ENCODE peak calls at places on chromosomes 13 and 19, in nine cellular contexts. K is tibial artery, R is adrenal gland, P is lung, N is endothelial cell of umbilical vein, F is heart left ventricle, U is heart right ventricle, Q is endodermal cell, G is cardiac fibroblast. H is an unnamed sample.

GRCh38 chr19:32580353-32580900 is 563 bp upstream of the PDCD5 start:
- DNase-seq in G (no peak), K (no peak), U (no peak), F (no peak), R (no peak), P (no peak), Q (no peak), N (no peak), H (no peak)

GRCh38 chr13:105202384-105202783 is 1333.1 kb downstream of the EFNB2 start:
- DNase-seq in U (no peak), K (no peak), N (peak; percentile 69), R (no peak), P (no peak), G (peak; percentile 55), Q (no peak), F (no peak), H (peak; percentile 4)

GRCh38 chr19:35265126-35265995 is 3.4 kb upstream of the USF2 start:
- DNase-seq in N (no peak), G (no peak), U (no peak), Q (peak; percentile 49), F (peak; percentile 53), P (no peak), R (peak; percentile 67), K (peak; percentile 53), H (no peak)

GRCh38 chr13:25132984-25133383 is 37.0 kb downstream of the PABPC3 start:
- DNase-seq in P (no peak), F (no peak), R (no peak), K (no peak), N (no peak), Q (no peak), U (no peak), G (no peak), H (no peak)

GRCh38 chr13:40103864-40104263 is 448.4 kb downstream of the COG6 start:
- DNase-seq in K (no peak), R (no peak), U (no peak), P (no peak), N (no peak), G (no peak), F (no peak), Q (no peak), H (no peak)

GRCh38 chr13:84279166-84279565 is 396.9 kb upstream of the SLITRK1 start:
- DNase-seq in G (no peak), R (no peak), P (no peak), U (no peak), Q (no peak), K (no peak), N (no peak), F (no peak), H (no peak)

GRCh38 chr13:33487575-33488243 is 202.2 kb upstream of the STARD13 start:
- DNase-seq in P (no peak), R (no peak), N (peak; percentile 31), Q (peak; percentile 50), K (no peak), G (peak; percentile 68), U (peak; percentile 19), F (no peak), H (peak; percentile 80)

GRCh38 chr19:16441661-16442071 is 30.1 kb downstream of the EPS15L1 start:
- DNase-seq in K (no peak), U (no peak), P (no peak), F (no peak), N (peak; percentile 38), R (peak; percentile 49), Q (peak; percentile 89), G (peak; percentile 16), H (no peak)

GRCh38 chr19:28430214-28430613 is 782.7 kb downstream of the UQCRFS1 start:
- DNase-seq in U (no peak), P (no peak), R (no peak), G (no peak), Q (no peak), F (no peak), K (no peak), N (no peak), H (no peak)

GRCh38 chr13:99857738-99858137 is 113.8 kb downstream of the ZIC5 start:
- DNase-seq in F (no peak), K (no peak), N (no peak), P (no peak), R (no peak), Q (no peak), U (no peak), G (no peak), H (no peak)

GRCh38 chr13:53622431-53622830 is 593.8 kb downstream of the OLFM4 start:
- DNase-seq in G (no peak), Q (no peak), K (no peak), P (no peak), N (no peak), U (no peak), F (no peak), R (no peak), H (no peak)

GRCh38 chr13:106100261-106100919 is 435.1 kb downstream of the EFNB2 start:
- DNase-seq in U (peak; percentile 19), Q (peak; percentile 93), G (no peak), R (no peak), P (no peak), K (no peak), F (no peak), N (no peak), H (no peak)

GRCh38 chr19:43555185-43555770 is 20.0 kb downstream of the XRCC1 start:
- DNase-seq in K (no peak), P (peak; percentile 76), U (peak; percentile 69), Q (peak; percentile 97), F (no peak), N (peak; percentile 70), G (peak; percentile 83), R (peak; percentile 87), H (peak; percentile 71)

GRCh38 chr13:73133536-73133935 is 74.7 kb downstream of the KLF5 start:
- DNase-seq in K (no peak), R (no peak), Q (no peak), U (no peak), F (no peak), N (no peak), P (no peak), G (no peak), H (no peak)

DNA sequence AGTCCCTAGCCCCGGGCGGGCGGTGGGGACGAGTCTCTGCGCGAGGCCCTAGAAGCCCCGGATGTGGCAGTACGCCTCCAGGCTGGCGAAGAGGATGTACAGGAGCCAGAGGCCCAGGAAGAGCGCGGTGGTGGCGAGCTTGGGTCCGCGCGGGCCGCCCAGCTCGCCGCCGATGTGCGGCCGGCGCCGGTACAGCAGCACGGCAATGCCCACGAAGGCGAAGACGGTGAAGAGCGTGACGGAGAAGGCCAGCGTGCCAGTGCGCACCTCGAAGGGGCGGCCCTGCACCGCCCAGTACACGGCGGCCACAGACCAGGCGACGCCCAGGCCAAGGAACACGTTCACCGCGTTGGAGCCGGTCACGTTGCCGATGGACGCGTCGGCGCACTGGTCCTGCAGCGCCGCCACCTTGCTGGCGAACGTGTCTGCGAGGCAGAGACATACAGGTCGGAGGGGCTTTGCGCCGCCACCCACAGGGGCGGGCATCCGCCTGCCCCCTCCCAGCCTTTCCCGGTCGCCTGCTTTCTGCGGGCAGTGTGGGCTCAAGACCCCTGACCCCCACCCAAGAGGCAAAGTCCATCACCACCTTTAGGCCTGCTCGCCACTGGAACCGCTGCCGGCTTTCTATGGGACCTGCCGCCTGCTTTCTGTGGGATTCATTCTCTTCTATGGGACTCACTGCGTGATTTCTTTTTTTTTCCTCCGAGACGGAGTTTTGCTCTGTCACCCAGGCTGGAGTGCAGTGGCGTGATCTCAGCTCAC is 10.9 kb upstream of the MEIS3 start:
- DNase-seq in U (no peak), N (peak; percentile 42), Q (peak; percentile 88), P (peak; percentile 34), K (no peak), G (peak; percentile 64), F (peak; percentile 69), R (peak; percentile 46), H (peak; percentile 28)
- TF ChIP-seq CTCF in U (peak; percentile 21), N (peak; percentile 12), Q (peak; percentile 67), P (no peak), K (peak; percentile 42), G (no peak), F (peak; percentile 14), R (peak; percentile 37), H (peak; percentile 13)

GRCh38 chr19:4916292-4917082 is 7.2 kb downstream of the UHRF1 start:
- DNase-seq in Q (no peak), K (no peak), U (no peak), G (no peak), P (no peak), F (no peak), R (no peak), N (peak; percentile 19), H (no peak)
- H3K4me3 ChIP-seq in Q (no peak overlapping the region), K (peak overlapping the region; percentile 2), U (no peak overlapping the region), G (no peak overlapping the region), P (peak overlapping the region; percentile 2), F (peak overlapping the region; percentile 41), R (no peak overlapping the region), N (no peak overlapping the region), H (no peak overlapping the region)

GRCh38 chr19:45789035-45789786 is 3.4 kb downstream of the DMWD start:
- DNase-seq in U (peak; percentile 33), K (no peak), G (no peak), F (no peak), Q (no peak), N (no peak), R (no peak), P (no peak), H (no peak)

GRCh38 chr19:45793178-45793564 is 526 bp upstream of the DMWD start:
- DNase-seq in N (no peak), U (no peak), P (no peak), F (no peak), G (no peak), K (no peak), R (no peak), Q (no peak), H (no peak)

GRCh38 chr19:45790942-45791341 is 1.7 kb downstream of the DMWD start:
- DNase-seq in F (no peak), G (no peak), U (peak; percentile 27), K (no peak), Q (no peak), N (no peak), R (no peak), P (no peak), H (no peak)

GRCh38 chr19:45792482-45793177 is at the start of gene DMWD:
- DNase-seq in U (peak; percentile 99), G (peak; percentile 99), F (peak; percentile 100), K (peak; percentile 100), N (peak; percentile 99), Q (peak; percentile 100), P (peak; percentile 100), R (peak; percentile 100), H (peak; percentile 98)

GRCh38 chr19:45791744-45792481 is 732 bp downstream of the DMWD start:
- DNase-seq in F (no peak), K (no peak), R (peak; percentile 28), Q (no peak), N (no peak), P (no peak), G (no peak), U (no peak), H (no peak)
- TF ChIP-seq CTCF in F (no peak), K (no peak), R (no peak), Q (no peak), N (no peak), P (no peak), G (no peak), U (no peak), H (no peak)

DNA sequence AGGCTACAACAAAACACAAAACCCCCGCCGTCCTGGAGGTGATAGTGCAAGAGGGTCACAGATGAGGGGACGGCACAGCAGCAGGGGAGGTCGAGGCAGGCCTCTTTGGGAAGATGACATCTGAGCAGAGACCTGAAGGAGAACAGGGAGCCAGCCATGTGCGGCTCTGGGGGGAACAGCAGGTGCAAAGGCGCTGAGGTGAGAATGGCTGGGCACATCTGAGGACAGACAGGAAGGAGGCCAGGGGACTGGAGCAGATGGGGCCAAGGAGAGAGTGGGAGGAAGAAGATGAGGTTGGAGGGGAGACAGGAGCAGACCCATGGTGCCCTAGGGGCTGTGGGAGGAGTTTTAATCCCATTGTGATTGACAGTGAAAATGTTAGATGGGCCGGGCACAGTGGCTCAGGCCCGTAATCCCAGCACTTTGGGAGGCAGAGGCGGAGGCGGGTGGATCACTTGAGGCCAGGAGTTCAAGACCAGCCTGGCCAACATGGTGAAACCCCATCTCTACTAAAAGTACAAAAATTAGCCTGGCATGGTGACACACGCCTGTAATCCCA is 1.8 kb upstream of the CKM start:
- DNase-seq in U (no peak), P (no peak), G (no peak), N (no peak), R (no peak), F (no peak), K (no peak), Q (no peak), H (no peak)
- H3K4me3 ChIP-seq in U (peak overlapping the region; percentile 39), P (no peak overlapping the region), G (no peak overlapping the region), N (no peak overlapping the region), R (no peak overlapping the region), F (peak overlapping the region; percentile 72), K (no peak overlapping the region), Q (no peak overlapping the region), H (no peak overlapping the region)